ENCODE peak calls at places on chromosomes 16 and 17, in eight cellular contexts. One of them, this sample, is unnamed.

GRCh38 chr17:78862073-78863023 is 21.7 kb upstream of the USP36 start:
- DNase-seq in esophagus squamous epithelium: no peak
- DNase-seq in breast epithelium: no peak
- DNase-seq in NCI-H1092 treated with DMSO at 0.1 percent for 48 hours: no peak
- DNase-seq in NCI-H1417: no peak
- DNase-seq in Caki2: peak; percentile 99
- DNase-seq in nucleus accumbens: no peak
- DNase-seq in thoracic aorta: peak; percentile 93
- DNase-seq in this sample: no peak

GRCh38 chr16:27429981-27430441 is 28.0 kb downstream of the IL21R start:
- DNase-seq in nucleus accumbens: no peak
- DNase-seq in NCI-H1417: no peak
- DNase-seq in Caki2: no peak
- DNase-seq in NCI-H1092 treated with DMSO at 0.1 percent for 48 hours: no peak
- DNase-seq in thoracic aorta: no peak
- DNase-seq in breast epithelium: no peak
- DNase-seq in esophagus squamous epithelium: no peak
- DNase-seq in this sample: no peak

GRCh38 chr17:13631541-13631940 is 29.8 kb upstream of the HS3ST3A1 start:
- DNase-seq in NCI-H1092 treated with DMSO at 0.1 percent for 48 hours: no peak
- DNase-seq in NCI-H1417: no peak
- DNase-seq in thoracic aorta: no peak
- DNase-seq in Caki2: no peak
- DNase-seq in esophagus squamous epithelium: no peak
- DNase-seq in nucleus accumbens: no peak
- DNase-seq in breast epithelium: no peak
- DNase-seq in this sample: no peak

GRCh38 chr17:2090804-2091534 is 36.1 kb downstream of the HIC1 start:
- DNase-seq in NCI-H1417: no peak
- DNase-seq in breast epithelium: no peak
- DNase-seq in Caki2: peak; percentile 21
- DNase-seq in nucleus accumbens: no peak
- DNase-seq in esophagus squamous epithelium: no peak
- DNase-seq in NCI-H1092 treated with DMSO at 0.1 percent for 48 hours: no peak
- DNase-seq in thoracic aorta: no peak
- DNase-seq in this sample: no peak

GRCh38 chr17:34151081-34151480 is 104.0 kb upstream of the CCL2 start:
- DNase-seq in thoracic aorta: no peak
- DNase-seq in NCI-H1417: no peak
- DNase-seq in breast epithelium: no peak
- DNase-seq in NCI-H1092 treated with DMSO at 0.1 percent for 48 hours: no peak
- DNase-seq in nucleus accumbens: no peak
- DNase-seq in Caki2: no peak
- DNase-seq in esophagus squamous epithelium: no peak
- DNase-seq in this sample: no peak

GRCh38 chr16:79599837-79600635 is 501 bp downstream of the MAF start:
- DNase-seq in nucleus accumbens: peak; percentile 73
- DNase-seq in breast epithelium: peak; percentile 62
- DNase-seq in Caki2: peak; percentile 59
- DNase-seq in thoracic aorta: no peak
- DNase-seq in NCI-H1092 treated with DMSO at 0.1 percent for 48 hours: peak; percentile 74
- DNase-seq in NCI-H1417: peak; percentile 79
- DNase-seq in esophagus squamous epithelium: no peak
- DNase-seq in this sample: no peak

GRCh38 chr17:28755486-28755885 is 11.7 kb downstream of the TRAF4 start:
- DNase-seq in esophagus squamous epithelium: no peak
- DNase-seq in Caki2: no peak
- DNase-seq in breast epithelium: no peak
- DNase-seq in thoracic aorta: no peak
- DNase-seq in nucleus accumbens: no peak
- DNase-seq in NCI-H1417: no peak
- DNase-seq in NCI-H1092 treated with DMSO at 0.1 percent for 48 hours: no peak
- DNase-seq in this sample: no peak

GRCh38 chr17:58993322-58993721 is 113.4 kb downstream of the TRIM37 start:
- DNase-seq in breast epithelium: no peak
- DNase-seq in NCI-H1092 treated with DMSO at 0.1 percent for 48 hours: no peak
- DNase-seq in Caki2: no peak
- DNase-seq in esophagus squamous epithelium: no peak
- DNase-seq in thoracic aorta: no peak
- DNase-seq in nucleus accumbens: no peak
- DNase-seq in NCI-H1417: no peak
- DNase-seq in this sample: no peak

GRCh38 chr17:39867891-39868553 is at the start of gene ZPBP2:
- DNase-seq in nucleus accumbens: no peak
- DNase-seq in esophagus squamous epithelium: no peak
- DNase-seq in NCI-H1092 treated with DMSO at 0.1 percent for 48 hours: no peak
- DNase-seq in NCI-H1417: no peak
- DNase-seq in Caki2: no peak
- DNase-seq in breast epithelium: no peak
- DNase-seq in thoracic aorta: no peak
- DNase-seq in this sample: no peak

GRCh38 chr17:40247926-40248495 is 28.9 kb downstream of the WIPF2 start:
- DNase-seq in esophagus squamous epithelium: no peak
- DNase-seq in NCI-H1092 treated with DMSO at 0.1 percent for 48 hours: no peak
- DNase-seq in nucleus accumbens: no peak
- DNase-seq in Caki2: no peak
- DNase-seq in thoracic aorta: no peak
- DNase-seq in breast epithelium: no peak
- DNase-seq in NCI-H1417: no peak
- DNase-seq in this sample: no peak

GRCh38 chr16:57614546-57615343 is 13.7 kb upstream of the ADGRG1 start:
- DNase-seq in NCI-H1092 treated with DMSO at 0.1 percent for 48 hours: no peak
- DNase-seq in nucleus accumbens: no peak
- DNase-seq in NCI-H1417: no peak
- DNase-seq in esophagus squamous epithelium: no peak
- DNase-seq in breast epithelium: no peak
- DNase-seq in Caki2: no peak
- DNase-seq in thoracic aorta: no peak
- DNase-seq in this sample: no peak

GRCh38 chr16:85390511-85391174 is 222.5 kb upstream of the GSE1 start:
- DNase-seq in NCI-H1417: peak; percentile 37
- DNase-seq in esophagus squamous epithelium: no peak
- DNase-seq in nucleus accumbens: no peak
- DNase-seq in thoracic aorta: peak; percentile 72
- DNase-seq in NCI-H1092 treated with DMSO at 0.1 percent for 48 hours: peak; percentile 19
- DNase-seq in breast epithelium: peak; percentile 80
- DNase-seq in Caki2: peak; percentile 79
- DNase-seq in this sample: no peak

GRCh38 chr17:34755981-34756669 is 176.7 kb downstream of the TMEM132E start:
- DNase-seq in thoracic aorta: no peak
- DNase-seq in NCI-H1092 treated with DMSO at 0.1 percent for 48 hours: no peak
- DNase-seq in NCI-H1417: no peak
- DNase-seq in Caki2: no peak
- DNase-seq in nucleus accumbens: no peak
- DNase-seq in esophagus squamous epithelium: no peak
- DNase-seq in breast epithelium: no peak
- DNase-seq in this sample: no peak

GRCh38 chr17:39069114-39069756 is 82.2 kb downstream of the PLXDC1 start:
- DNase-seq in esophagus squamous epithelium: no peak
- DNase-seq in nucleus accumbens: no peak
- DNase-seq in Caki2: peak; percentile 24
- DNase-seq in NCI-H1417: peak; percentile 14
- DNase-seq in NCI-H1092 treated with DMSO at 0.1 percent for 48 hours: peak; percentile 22
- DNase-seq in thoracic aorta: no peak
- DNase-seq in breast epithelium: no peak
- DNase-seq in this sample: peak; percentile 40

GRCh38 chr16:10664720-10665126 is 30.0 kb downstream of the TEKT5 start:
- DNase-seq in NCI-H1417: no peak
- DNase-seq in thoracic aorta: no peak
- DNase-seq in breast epithelium: no peak
- DNase-seq in Caki2: no peak
- DNase-seq in nucleus accumbens: no peak
- DNase-seq in NCI-H1092 treated with DMSO at 0.1 percent for 48 hours: no peak
- DNase-seq in esophagus squamous epithelium: no peak
- DNase-seq in this sample: no peak

GRCh38 chr17:78806451-78806850 is 24.4 kb upstream of the CYTH1 start:
- DNase-seq in esophagus squamous epithelium: no peak
- DNase-seq in Caki2: no peak
- DNase-seq in NCI-H1417: no peak
- DNase-seq in breast epithelium: no peak
- DNase-seq in nucleus accumbens: no peak
- DNase-seq in thoracic aorta: no peak
- DNase-seq in NCI-H1092 treated with DMSO at 0.1 percent for 48 hours: no peak
- DNase-seq in this sample: no peak

GRCh38 chr17:17091856-17092756 is 49.8 kb downstream of the MPRIP start:
- DNase-seq in NCI-H1417: no peak
- DNase-seq in NCI-H1092 treated with DMSO at 0.1 percent for 48 hours: no peak
- DNase-seq in esophagus squamous epithelium: no peak
- DNase-seq in breast epithelium: no peak
- DNase-seq in Caki2: no peak
- DNase-seq in nucleus accumbens: no peak
- DNase-seq in thoracic aorta: no peak
- DNase-seq in this sample: no peak

GRCh38 chr17:43787728-43788127 is 7.5 kb downstream of the CFAP97D1 start:
- DNase-seq in esophagus squamous epithelium: no peak
- DNase-seq in NCI-H1417: no peak
- DNase-seq in nucleus accumbens: no peak
- DNase-seq in NCI-H1092 treated with DMSO at 0.1 percent for 48 hours: no peak
- DNase-seq in Caki2: no peak
- DNase-seq in breast epithelium: no peak
- DNase-seq in thoracic aorta: no peak
- DNase-seq in this sample: no peak

This sample was measured in DMS79 treated with DMSO at 0.1 percent for 48 hours.